ENCODE peak calls at places on chromosomes 4 and X, in four cellular contexts. M is upper lobe of left lung, X is GM23338, I is Panc1. U is an unnamed sample.

GRCh38 chrX:65596270-65596669 is 61.7 kb upstream of the LAS1L start:
- DNase-seq in M (peak), X (no peak), I (no peak), U (peak)

GRCh38 chrX:140180585-140180984 is 215.3 kb upstream of the CXorf66 start:
- DNase-seq in M (no peak), X (no peak), I (no peak), U (no peak)

GRCh38 chr4:28822163-28822562 is 1898.0 kb upstream of the PCDH7 start:
- DNase-seq in M (no peak), X (no peak), I (no peak), U (no peak)

GRCh38 chr4:138199568-138200235 is 42.4 kb downstream of the SLC7A11 start:
- DNase-seq in M (peak), X (peak), I (peak), U (peak)

GRCh38 chr4:80407246-80407645 is 71.7 kb downstream of the CFAP299 start:
- DNase-seq in M (no peak), X (no peak), I (no peak), U (no peak)

GRCh38 chrX:150508461-150509367 is 59.7 kb upstream of the MTM1 start:
- DNase-seq in M (peak), X (peak), I (no peak), U (peak)

GRCh38 chrX:120560405-120560841 is 339 bp downstream of the CUL4B start:
- DNase-seq in M (peak), X (no peak), I (peak), U (peak)

GRCh38 chrX:13428055-13428786 is 108.4 kb upstream of the ATXN3L start:
- DNase-seq in M (no peak), X (peak), I (peak), U (no peak)

GRCh38 chr4:6855692-6856297 is 53.8 kb upstream of the TBC1D14 start:
- DNase-seq in M (no peak), X (no peak), I (no peak), U (no peak)

GRCh38 chr4:5998333-5998936 is 19.8 kb downstream of the C4orf50 start:
- DNase-seq in M (peak), X (peak), I (peak), U (peak)

DNA sequence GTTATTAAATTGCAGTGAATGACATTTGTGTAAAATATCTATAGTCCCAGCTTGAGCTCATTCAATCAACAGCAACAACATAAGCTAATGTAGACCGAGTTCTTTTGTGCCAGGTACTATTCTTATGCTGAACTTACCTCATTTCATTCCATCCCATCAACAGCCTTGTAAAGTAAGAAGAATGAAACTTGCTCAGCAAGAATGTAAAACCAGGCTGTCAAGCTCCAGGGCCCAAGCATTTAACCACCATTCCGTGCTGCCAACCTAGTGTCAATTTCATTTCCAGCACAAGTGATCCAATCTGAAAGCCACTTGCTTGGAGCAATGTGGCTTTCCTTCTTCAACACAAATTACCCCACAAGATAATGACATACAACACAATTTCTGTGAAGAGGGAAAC is 36.6 kb downstream of the RASSF6 start:
- DNase-seq in M (no peak), X (peak), I (no peak), U (no peak)
- TF ChIP-seq POLR2AphosphoS5 in M (no peak), X (no peak), I (no peak), U (no peak)

DNA sequence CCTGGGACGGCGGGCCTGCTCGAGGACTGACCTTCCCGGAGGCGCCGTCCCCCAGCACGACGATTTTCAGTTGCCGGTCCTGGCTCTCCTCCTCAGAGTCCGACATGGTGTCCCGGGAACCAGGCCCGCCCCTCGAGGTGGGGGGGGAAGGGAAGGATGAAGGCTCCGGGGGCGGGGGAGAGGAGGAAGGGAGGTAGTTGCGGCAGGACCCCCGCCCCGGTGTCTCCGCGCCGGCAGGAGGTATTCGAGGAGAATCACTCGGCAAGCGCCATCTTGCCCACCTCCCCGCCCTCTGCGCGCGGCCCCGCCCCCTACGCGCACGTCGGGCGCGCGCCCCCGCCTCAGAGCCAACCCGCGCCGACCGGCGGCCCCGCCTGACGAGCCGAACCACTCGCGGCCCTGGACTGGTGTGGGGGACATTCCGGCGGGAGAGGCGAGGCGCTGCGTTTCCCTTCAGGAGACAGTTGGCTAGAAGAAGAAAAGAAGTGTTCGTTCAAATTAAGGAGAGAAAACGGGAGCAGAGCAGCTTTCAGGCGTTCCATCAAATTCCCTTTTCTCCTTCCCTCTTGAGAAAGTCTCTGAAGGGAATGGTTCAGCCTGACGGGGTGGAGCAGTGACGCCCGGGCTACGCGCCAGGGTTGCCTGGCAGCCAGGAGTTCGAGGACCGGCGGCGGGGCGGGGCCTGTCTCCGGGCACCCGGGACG is at the start of gene RAB28:
- DNase-seq in M (peak), X (peak), I (peak), U (peak)
- TF ChIP-seq POLR2AphosphoS5 in M (peak), X (peak), I (peak), U (peak)

GRCh38 chr4:160347197-160347596 is 1244.3 kb downstream of the RAPGEF2 start:
- DNase-seq in M (no peak), X (no peak), I (no peak), U (no peak)
- TF ChIP-seq POLR2AphosphoS5 in M (no peak), X (no peak), I (no peak), U (no peak)

GRCh38 chr4:87120411-87121162 is 99.8 kb downstream of the KLHL8 start:
- DNase-seq in M (peak), X (no peak), I (no peak), U (peak)
- TF ChIP-seq POLR2AphosphoS5 in M (no peak), X (no peak), I (no peak), U (peak)